ENCODE peak calls at places on chromosomes 16 and 17, in nine cellular contexts. K is AML-193; A is posterior vena cava; D is non-pigmented ciliary epithelial cell; H is activated naive CD4-positive, alpha-beta T cell treated with Interleukin-2 at 50 U/mL for 16 hours; L is fibroblast of lung; O is EL; I is Right ventricle myocardium superior; E is pancreas. Z is an unnamed sample.

GRCh38 chr17:80859004-80859941 is 132.4 kb upstream of the CHMP6 start:
- DNase-seq in A (peak), D (peak), O (peak), E (peak), H (no peak), K (no peak), I (peak), L (peak), Z (peak)

GRCh38 chr17:9022553-9023388 is 1.5 kb downstream of the NTN1 start:
- DNase-seq in L (peak), O (peak), D (no peak), A (peak), E (peak), K (no peak), I (peak), H (peak), Z (no peak)

GRCh38 chr17:17722081-17722905 is 41.0 kb downstream of the RAI1 start:
- DNase-seq in I (no peak), D (no peak), H (no peak), O (no peak), L (no peak), E (no peak), A (no peak), K (no peak), Z (no peak)

GRCh38 chr16:79466111-79466510 is 134.4 kb downstream of the MAF start:
- DNase-seq in K (no peak), I (no peak), D (no peak), E (no peak), A (no peak), H (no peak), L (no peak), O (no peak), Z (no peak)

GRCh38 chr17:13154403-13154802 is 136.6 kb upstream of the ELAC2 start:
- DNase-seq in L (no peak), E (no peak), O (peak), A (no peak), I (no peak), H (no peak), D (peak), K (no peak), Z (no peak)

GRCh38 chr17:82805823-82806222 is 34.0 kb downstream of the ZNF750 start:
- DNase-seq in I (no peak), E (no peak), D (no peak), H (no peak), L (no peak), K (no peak), A (no peak), O (no peak), Z (no peak)

GRCh38 chr16:49057391-49057790 is 224.2 kb downstream of the CBLN1 start:
- DNase-seq in L (no peak), E (no peak), H (no peak), D (no peak), O (no peak), I (no peak), K (no peak), A (no peak), Z (no peak)

GRCh38 chr16:86567701-86568571 is 1.3 kb downstream of the FOXC2 start:
- DNase-seq in I (peak), H (no peak), E (no peak), K (no peak), L (peak), O (peak), D (no peak), A (peak), Z (no peak)

GRCh38 chr16:80463303-80463702 is 77.5 kb upstream of the DYNLRB2 start:
- DNase-seq in H (no peak), K (no peak), D (no peak), O (no peak), E (no peak), A (no peak), L (no peak), I (no peak), Z (no peak)

GRCh38 chr16:17397499-17397891 is 73.3 kb downstream of the XYLT1 start:
- DNase-seq in D (no peak), I (no peak), K (no peak), E (peak), L (peak), H (no peak), O (peak), A (no peak), Z (no peak)

GRCh38 chr16:69286941-69287713 is 24.0 kb upstream of the VPS4A start:
- DNase-seq in K (peak), D (no peak), O (peak), L (peak), I (peak), E (no peak), A (peak), H (no peak), Z (peak)

GRCh38 chr17:20200016-20200788 is 191.0 kb downstream of the SPECC1 start:
- DNase-seq in H (no peak), I (no peak), E (no peak), K (no peak), A (no peak), O (no peak), D (no peak), L (no peak), Z (no peak)

GRCh38 chr16:58197314-58198012 is 443 bp downstream of the CSNK2A2 start:
- DNase-seq in L (no peak), H (peak), I (peak), A (no peak), K (no peak), O (no peak), E (peak), D (no peak), Z (no peak)

GRCh38 chr17:41065829-41066624 is at the start of gene KRTAP2-4:
- DNase-seq in A (no peak), I (no peak), L (peak), D (peak), E (no peak), K (peak), O (peak), H (no peak), Z (peak)

GRCh38 chr16:2529961-2530628 is 1.1 kb downstream of the CEMP1 start:
- DNase-seq in E (peak), A (no peak), I (peak), H (no peak), K (no peak), O (no peak), D (no peak), L (no peak), Z (no peak)

GRCh38 chr16:519841-520687 is 7.4 kb upstream of the CAPN15 start:
- DNase-seq in D (no peak), E (no peak), A (no peak), I (no peak), H (no peak), O (no peak), K (no peak), L (no peak), Z (no peak)

GRCh38 chr16:2598133-2598641 is 60.4 kb downstream of the PDPK1 start:
- DNase-seq in I (no peak), L (no peak), O (no peak), D (no peak), K (no peak), E (no peak), H (no peak), A (peak), Z (no peak)